ENCODE peak calls at places on chromosomes 5 and 9, in five cellular contexts. W is RWPE1, E is upper lobe of left lung, C is lower lobe of right lung, Y is AG10803. B is an unnamed sample.

GRCh38 chr5:119220576-119221197 is 135.1 kb upstream of the TNFAIP8 start:
- DNase-seq in W (no peak), E (no peak), C (no peak), Y (no peak), B (no peak)

GRCh38 chr5:88486466-88486865 is 217.8 kb upstream of the TMEM161B start:
- DNase-seq in W (no peak), E (no peak), C (no peak), Y (no peak), B (no peak)

GRCh38 chr5:177343777-177344176 is 7.7 kb downstream of the LMAN2 start:
- DNase-seq in W (no peak), E (no peak), C (peak), Y (no peak), B (no peak)

GRCh38 chr5:91194861-91195460 is 188.2 kb downstream of the ARRDC3 start:
- DNase-seq in W (no peak), E (no peak), C (no peak), Y (no peak), B (no peak)

GRCh38 chr5:123701511-123702200 is 189.7 kb downstream of the CSNK1G3 start:
- DNase-seq in W (no peak), E (no peak), C (no peak), Y (no peak), B (no peak)

GRCh38 chr9:3887121-3887797 is 361.5 kb upstream of the RFX3 start:
- DNase-seq in W (no peak), E (no peak), C (no peak), Y (no peak), B (no peak)

GRCh38 chr9:19127881-19128719 is 808 bp upstream of the PLIN2 start:
- DNase-seq in W (no peak), E (peak), C (peak), Y (no peak), B (peak)

GRCh38 chr5:170378740-170379139 is 10.4 kb downstream of the KCNMB1 start:
- DNase-seq in W (no peak), E (no peak), C (no peak), Y (no peak), B (no peak)

GRCh38 chr5:140351609-140352334 is 5.4 kb upstream of the HBEGF start:
- DNase-seq in W (peak), E (no peak), C (no peak), Y (peak), B (peak)

GRCh38 chr5:171907731-171908343 is 98.6 kb downstream of the FBXW11 start:
- DNase-seq in W (peak), E (no peak), C (no peak), Y (peak), B (peak)

GRCh38 chr9:70880523-70880922 is 240.9 kb downstream of the TRPM3 start:
- DNase-seq in W (no peak), E (no peak), C (no peak), Y (no peak), B (no peak)

GRCh38 chr9:119052339-119053030 is 316.8 kb downstream of the BRINP1 start:
- DNase-seq in W (peak), E (no peak), C (no peak), Y (no peak), B (no peak)

GRCh38 chr5:135832941-135833340 is 1.5 kb upstream of the SLC25A48 start:
- DNase-seq in W (no peak), E (no peak), C (no peak), Y (no peak), B (no peak)

GRCh38 chr5:157454273-157454672 is 5.7 kb upstream of the NIPAL4 start:
- DNase-seq in W (no peak), E (no peak), C (no peak), Y (no peak), B (no peak)

GRCh38 chr5:149221326-149221725 is 50.3 kb upstream of the AFAP1L1 start:
- DNase-seq in W (no peak), E (no peak), C (no peak), Y (peak), B (no peak)

GRCh38 chr9:113590991-113591898 is 127.7 kb downstream of the RGS3 start:
- DNase-seq in W (no peak), E (peak), C (peak), Y (peak), B (peak)

GRCh38 chr5:88952344-88952743 is 69.4 kb upstream of the MEF2C start:
- DNase-seq in W (peak), E (no peak), C (no peak), Y (no peak), B (peak)

GRCh38 chr9:33446507-33447403 is 638 bp downstream of the AQP3 start:
- DNase-seq in W (peak), E (no peak), C (peak), Y (peak), B (peak)

GRCh38 chr9:126058631-126059030 is 268.0 kb upstream of the MVB12B start:
- DNase-seq in W (no peak), E (no peak), C (no peak), Y (no peak), B (no peak)

GRCh38 chr5:174223355-174223754 is 177.8 kb downstream of the NSG2 start:
- DNase-seq in W (no peak), E (no peak), C (no peak), Y (no peak), B (no peak)

GRCh38 chr9:127583605-127584053 is 28.4 kb upstream of the STXBP1 start:
- DNase-seq in W (peak), E (no peak), C (no peak), Y (peak), B (peak)

GRCh38 chr9:134558124-134558805 is 83.3 kb upstream of the COL5A1 start:
- DNase-seq in W (no peak), E (no peak), C (peak), Y (no peak), B (no peak)

GRCh38 chr9:37433754-37434435 is 11.4 kb downstream of the GRHPR start:
- DNase-seq in W (no peak), E (no peak), C (no peak), Y (no peak), B (no peak)

GRCh38 chr9:135213566-135213965 is 126.1 kb downstream of the OLFM1 start:
- DNase-seq in W (no peak), E (no peak), C (peak), Y (no peak), B (no peak)

GRCh38 chr5:351911-352225 is 30.4 kb downstream of the AHRR start:
- DNase-seq in W (no peak), E (no peak), C (no peak), Y (no peak), B (no peak)

GRCh38 chr9:115989816-115990215 is 163.8 kb upstream of the PAPPA start:
- DNase-seq in W (no peak), E (no peak), C (no peak), Y (peak), B (peak)

GRCh38 chr5:122089614-122090013 is 11.6 kb upstream of the LOX start:
- DNase-seq in W (no peak), E (no peak), C (no peak), Y (peak), B (peak)

GRCh38 chr9:118896356-118897000 is 472.8 kb downstream of the BRINP1 start:
- DNase-seq in W (no peak), E (no peak), C (no peak), Y (no peak), B (no peak)

GRCh38 chr9:124366476-124367220 is 48.6 kb downstream of the PSMB7 start:
- DNase-seq in W (peak), E (no peak), C (no peak), Y (peak), B (peak)

GRCh38 chr9:134325096-134325812 is 1.0 kb upstream of the RXRA start:
- DNase-seq in W (peak), E (peak), C (peak), Y (peak), B (no peak)

GRCh38 chr5:178293815-178294214 is 61.2 kb upstream of the PHYKPL start:
- DNase-seq in W (no peak), E (no peak), C (peak), Y (no peak), B (no peak)

GRCh38 chr5:180340856-180341255 is 12.3 kb downstream of the GFPT2 start:
- DNase-seq in W (no peak), E (no peak), C (no peak), Y (peak), B (no peak)

GRCh38 chr5:82405166-82405565 is 127.0 kb upstream of the RPS23 start:
- DNase-seq in W (peak), E (no peak), C (no peak), Y (peak), B (peak)

GRCh38 chr9:127921592-127922120 is 4.8 kb upstream of the ST6GALNAC4 start:
- DNase-seq in W (peak), E (peak), C (peak), Y (no peak), B (no peak)

GRCh38 chr9:113631093-113631765 is 167.7 kb downstream of the RGS3 start:
- DNase-seq in W (no peak), E (no peak), C (no peak), Y (peak), B (no peak)

GRCh38 chr5:36151434-36152323 is at the start of the genes LMBRD2 and SKP2:
- DNase-seq in W (peak), E (peak), C (peak), Y (peak), B (peak)

GRCh38 chr5:148574167-148574566 is 80.2 kb downstream of the HTR4 start:
- DNase-seq in W (no peak), E (no peak), C (no peak), Y (no peak), B (no peak)

GRCh38 chr5:8773091-8773615 is 772.7 kb downstream of the SEMA5A start:
- DNase-seq in W (no peak), E (no peak), C (no peak), Y (peak), B (no peak)

GRCh38 chr9:130664191-130665028 is at the start of gene PRDM12:
- DNase-seq in W (no peak), E (peak), C (no peak), Y (no peak), B (no peak)

GRCh38 chr5:177399903-177400868 is at the start of gene PFN3:
- DNase-seq in W (no peak), E (peak), C (no peak), Y (peak), B (peak)

GRCh38 chr5:132176543-132176945 is 51.1 kb downstream of the P4HA2 start:
- DNase-seq in W (no peak), E (no peak), C (no peak), Y (no peak), B (no peak)

GRCh38 chr5:132180134-132180745 is 47.4 kb downstream of the P4HA2 start:
- DNase-seq in W (peak), E (no peak), C (no peak), Y (peak), B (peak)

GRCh38 chr5:132179410-132179809 is 48.2 kb downstream of the P4HA2 start:
- DNase-seq in W (no peak), E (no peak), C (no peak), Y (no peak), B (no peak)

GRCh38 chr5:132177691-132178149 is 49.9 kb downstream of the P4HA2 start:
- DNase-seq in W (no peak), E (no peak), C (no peak), Y (no peak), B (no peak)

GRCh38 chr5:132176987-132177386 is 50.7 kb downstream of the P4HA2 start:
- DNase-seq in W (no peak), E (no peak), C (no peak), Y (no peak), B (no peak)
- TF ChIP-seq CTCF in W (no peak), E (no peak), C (no peak), Y (peak), B (peak)

GRCh38 chr5:142913728-142914338 is 143.7 kb downstream of the ARHGAP26 start:
- DNase-seq in W (peak), E (no peak), C (no peak), Y (no peak), B (no peak)
- TF ChIP-seq CTCF in W (no peak), E (no peak), C (peak), Y (peak), B (peak)

GRCh38 chr5:155700333-155700732 is 626.6 kb upstream of the SGCD start:
- DNase-seq in W (no peak), E (no peak), C (no peak), Y (peak), B (no peak)
- TF ChIP-seq CTCF in W (no peak), E (no peak), C (no peak), Y (peak), B (no peak)

DNA sequence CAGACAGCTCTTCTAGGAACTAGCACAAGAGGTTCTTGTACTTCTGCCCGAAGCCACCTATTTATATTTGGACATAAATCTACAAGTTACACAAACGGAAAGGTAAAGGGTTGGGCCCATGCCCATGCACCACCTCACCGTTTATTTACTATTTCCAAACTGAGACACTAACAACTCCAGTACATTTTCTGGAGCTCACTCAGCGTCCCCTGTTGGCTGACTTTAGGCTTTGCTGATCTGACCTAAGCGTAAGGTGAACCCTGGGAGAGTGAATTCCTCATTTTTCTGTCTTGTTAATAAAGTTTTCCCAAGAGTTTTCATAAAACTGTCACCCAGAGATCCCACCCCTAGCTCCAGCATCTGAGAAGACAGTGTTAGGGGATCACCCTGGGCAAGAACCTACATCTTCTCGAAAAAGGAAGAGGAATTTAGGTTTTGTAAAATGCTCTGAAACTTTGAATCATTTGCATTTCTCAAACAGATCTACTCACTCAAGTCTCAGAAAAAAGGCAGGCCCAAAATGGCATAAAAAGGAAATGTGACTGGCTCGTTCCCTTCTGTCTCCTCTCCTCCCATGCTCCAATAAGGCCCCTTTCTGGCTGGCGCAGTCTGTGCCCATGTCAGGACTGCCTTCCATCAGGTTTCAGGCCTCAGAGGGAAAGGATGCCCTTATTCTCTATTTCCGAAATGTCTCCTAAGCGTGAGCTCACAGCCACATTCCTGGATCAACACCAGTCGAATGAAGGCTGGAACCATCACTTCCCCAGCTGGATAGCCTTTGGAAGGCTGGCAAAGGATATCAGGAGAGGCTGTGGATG is 201.3 kb downstream of the FANCC start:
- DNase-seq in W (no peak), E (no peak), C (no peak), Y (no peak), B (no peak)
- TF ChIP-seq CTCF in W (no peak), E (no peak), C (peak), Y (no peak), B (peak)

GRCh38 chr9:101092922-101093321 is 64.4 kb downstream of the PLPPR1 start:
- DNase-seq in W (no peak), E (no peak), C (no peak), Y (no peak), B (no peak)

GRCh38 chr9:101093620-101094019 is 65.1 kb downstream of the PLPPR1 start:
- DNase-seq in W (peak), E (no peak), C (no peak), Y (peak), B (no peak)

GRCh38 chr9:101098392-101098791 is 69.9 kb downstream of the PLPPR1 start:
- DNase-seq in W (no peak), E (no peak), C (no peak), Y (no peak), B (no peak)

GRCh38 chr9:101097210-101097609 is 68.7 kb downstream of the PLPPR1 start:
- DNase-seq in W (no peak), E (no peak), C (no peak), Y (no peak), B (no peak)

GRCh38 chr9:101094686-101095085 is 66.2 kb downstream of the PLPPR1 start:
- DNase-seq in W (no peak), E (no peak), C (no peak), Y (no peak), B (no peak)
- TF ChIP-seq CTCF in W (no peak), E (no peak), C (no peak), Y (no peak), B (no peak)